ENCODE peak calls at places on chromosomes 2 and 18, in seven cellular contexts. F is MCF 10A, G is BE2C, U is fibroblast of the aortic adventitia, W is AG09309, D is dorsolateral prefrontal cortex, T is OCI-LY7. R is an unnamed sample.
A peak's percentile ranks its signal among the peaks of the same experiment; 100 is the strongest.

GRCh38 chr2:109438146-109438545 is 175.6 kb downstream of the SEPTIN10 start:
- DNase-seq in F (no peak), G (no peak), U (no peak), W (no peak), D (no peak), T (no peak), R (no peak)

GRCh38 chr2:186068154-186068826 is 329.7 kb downstream of the FSIP2 start:
- DNase-seq in F (no peak), G (peak; percentile 82), U (peak; percentile 1), W (no peak), D (no peak), T (no peak), R (no peak)

GRCh38 chr2:235432741-235433520 is 60.9 kb upstream of the AGAP1 start:
- DNase-seq in F (no peak), G (no peak), U (no peak), W (no peak), D (no peak), T (no peak), R (no peak)

GRCh38 chr2:138814123-138814883 is 34.1 kb upstream of the NXPH2 start:
- DNase-seq in F (peak; percentile 22), G (no peak), U (no peak), W (no peak), D (no peak), T (no peak), R (no peak)

GRCh38 chr18:56052202-56052601 is 464.2 kb upstream of the TCF4 start:
- DNase-seq in F (no peak), G (no peak), U (no peak), W (no peak), D (no peak), T (no peak), R (no peak)

GRCh38 chr2:204317640-204318039 is 227.6 kb upstream of the PARD3B start:
- DNase-seq in F (no peak), G (no peak), U (no peak), W (no peak), D (no peak), T (no peak), R (no peak)

GRCh38 chr2:5230879-5231278 is 461.3 kb upstream of the SOX11 start:
- DNase-seq in F (no peak), G (no peak), U (no peak), W (no peak), D (no peak), T (no peak), R (no peak)

GRCh38 chr2:234670052-234670451 is 173.2 kb upstream of the ARL4C start:
- DNase-seq in F (peak; percentile 85), G (no peak), U (peak; percentile 88), W (peak; percentile 57), D (no peak), T (no peak), R (no peak)

GRCh38 chr2:238947920-238948710 is 100.2 kb downstream of the TWIST2 start:
- DNase-seq in F (peak; percentile 87), G (no peak), U (peak; percentile 87), W (peak; percentile 70), D (peak; percentile 4), T (no peak), R (peak; percentile 14)

GRCh38 chr2:126901459-126901858 is 2.8 kb downstream of the TEX51 start:
- DNase-seq in F (no peak), G (no peak), U (no peak), W (no peak), D (no peak), T (no peak), R (no peak)

GRCh38 chr2:171485116-171485515 is 37.2 kb upstream of the CYBRD1 start:
- DNase-seq in F (no peak), G (no peak), U (no peak), W (no peak), D (no peak), T (no peak), R (no peak)

GRCh38 chr2:28717339-28717758 is 34.3 kb upstream of the PPP1CB start:
- DNase-seq in F (peak; percentile 91), G (no peak), U (peak; percentile 88), W (no peak), D (peak; percentile 38), T (no peak), R (peak; percentile 32)

GRCh38 chr2:171281116-171281515 is 120.4 kb upstream of the TLK1 start:
- DNase-seq in F (no peak), G (no peak), U (no peak), W (no peak), D (no peak), T (no peak), R (no peak)

GRCh38 chr2:241885701-241886643 is 16.4 kb downstream of the RTP5 start:
- DNase-seq in F (no peak), G (peak; percentile 16), U (no peak), W (no peak), D (no peak), T (no peak), R (no peak)

GRCh38 chr2:70091364-70091763 is 4.1 kb downstream of the PCBP1 start:
- DNase-seq in F (no peak), G (no peak), U (no peak), W (no peak), D (no peak), T (no peak), R (no peak)

GRCh38 chr2:237978058-237978712 is 11.4 kb downstream of the UBE2F start:
- DNase-seq in F (no peak), G (peak; percentile 83), U (peak; percentile 61), W (no peak), D (peak; percentile 67), T (peak; percentile 6), R (no peak)

GRCh38 chr2:98027955-98028593 is 32.3 kb upstream of the TMEM131 start:
- DNase-seq in F (no peak), G (no peak), U (peak; percentile 87), W (peak; percentile 29), D (no peak), T (no peak), R (no peak)

DNA sequence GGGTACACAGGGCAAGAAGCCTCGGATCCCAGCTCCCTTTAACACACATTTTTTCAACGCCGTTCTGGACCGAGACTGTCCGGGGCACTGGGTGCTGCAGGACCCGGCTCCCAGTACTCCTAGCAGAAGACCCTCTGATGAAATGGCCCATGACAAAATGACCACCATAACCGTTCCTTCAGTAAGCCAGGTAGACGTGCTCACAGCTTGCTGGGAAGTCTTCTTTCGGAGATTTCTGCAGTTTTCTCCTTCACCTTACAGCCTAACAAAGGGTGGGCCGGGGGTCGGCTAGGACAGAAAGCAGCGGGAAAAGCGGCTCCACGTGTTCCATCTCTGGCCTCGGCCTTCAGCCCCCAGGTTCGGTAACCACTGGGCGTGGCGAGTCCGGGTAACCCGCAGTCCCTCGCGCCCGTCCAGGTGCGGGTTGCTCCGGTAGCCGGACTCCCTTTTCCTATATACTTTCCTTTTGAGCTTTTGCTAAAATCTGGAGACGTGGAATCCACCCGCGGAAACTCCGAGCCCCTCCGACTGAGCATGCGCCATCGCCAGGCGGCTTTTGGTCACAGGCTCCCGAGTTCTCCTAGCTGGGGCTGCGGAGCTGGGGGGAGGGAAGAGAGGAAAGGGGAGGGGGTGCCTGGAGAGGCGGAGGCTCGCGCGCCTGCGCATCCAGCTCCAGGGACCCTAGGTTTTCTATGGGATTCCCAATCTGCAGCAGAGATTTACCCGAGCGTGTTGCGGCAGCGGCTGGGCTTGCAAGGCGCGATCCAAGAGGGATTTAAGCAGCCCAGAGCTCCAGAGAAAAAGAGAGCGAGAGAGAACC is at the start of gene VSNL1:
- DNase-seq in F (peak; percentile 94), G (peak; percentile 87), U (peak; percentile 77), W (no peak), D (peak; percentile 86), T (no peak), R (no peak)
- TF ChIP-seq CTCF in F (no peak), G (no peak), U (no peak), W (peak; percentile 5), D (no peak), T (no peak), R (no peak)

GRCh38 chr2:25257931-25258771 is 83.6 kb downstream of the DNMT3A start:
- DNase-seq in F (no peak), G (no peak), U (no peak), W (no peak), D (no peak), T (no peak), R (no peak)
- TF ChIP-seq CTCF in F (no peak), G (peak; percentile 35), U (peak; percentile 5), W (no peak), D (no peak), T (peak; percentile 31), R (no peak)

GRCh38 chr2:225275443-225275842 is 124.1 kb upstream of the NYAP2 start:
- DNase-seq in F (no peak), G (no peak), U (no peak), W (no peak), D (no peak), T (no peak), R (no peak)

GRCh38 chr2:225274751-225275150 is 124.8 kb upstream of the NYAP2 start:
- DNase-seq in F (peak; percentile 91), G (peak; percentile 71), U (peak; percentile 57), W (no peak), D (no peak), T (peak; percentile 46), R (no peak)

GRCh38 chr2:225272173-225272572 is 127.3 kb upstream of the NYAP2 start:
- DNase-seq in F (peak; percentile 94), G (no peak), U (no peak), W (no peak), D (no peak), T (no peak), R (no peak)

GRCh38 chr2:225270053-225270452 is 129.5 kb upstream of the NYAP2 start:
- DNase-seq in F (no peak), G (no peak), U (no peak), W (no peak), D (no peak), T (peak; percentile 74), R (no peak)

GRCh38 chr2:225270861-225271260 is 128.6 kb upstream of the NYAP2 start:
- DNase-seq in F (peak; percentile 94), G (peak; percentile 64), U (peak; percentile 46), W (no peak), D (no peak), T (peak; percentile 92), R (no peak)
- TF ChIP-seq CTCF in F (peak; percentile 5), G (peak; percentile 49), U (no peak), W (no peak), D (no peak), T (peak; percentile 38), R (no peak)

GRCh38 chr2:46772500-46772899 is 143.1 kb downstream of the MCFD2 start:
- DNase-seq in F (no peak), G (no peak), U (no peak), W (no peak), D (no peak), T (no peak), R (no peak)

GRCh38 chr2:46767706-46768105 is 147.9 kb downstream of the MCFD2 start:
- DNase-seq in F (no peak), G (no peak), U (no peak), W (no peak), D (no peak), T (no peak), R (no peak)

GRCh38 chr2:46770622-46771021 is 145.0 kb downstream of the MCFD2 start:
- DNase-seq in F (no peak), G (no peak), U (peak; percentile 88), W (peak; percentile 65), D (no peak), T (no peak), R (no peak)

GRCh38 chr2:46771309-46771708 is 144.3 kb downstream of the MCFD2 start:
- DNase-seq in F (no peak), G (no peak), U (no peak), W (no peak), D (no peak), T (no peak), R (no peak)

DNA sequence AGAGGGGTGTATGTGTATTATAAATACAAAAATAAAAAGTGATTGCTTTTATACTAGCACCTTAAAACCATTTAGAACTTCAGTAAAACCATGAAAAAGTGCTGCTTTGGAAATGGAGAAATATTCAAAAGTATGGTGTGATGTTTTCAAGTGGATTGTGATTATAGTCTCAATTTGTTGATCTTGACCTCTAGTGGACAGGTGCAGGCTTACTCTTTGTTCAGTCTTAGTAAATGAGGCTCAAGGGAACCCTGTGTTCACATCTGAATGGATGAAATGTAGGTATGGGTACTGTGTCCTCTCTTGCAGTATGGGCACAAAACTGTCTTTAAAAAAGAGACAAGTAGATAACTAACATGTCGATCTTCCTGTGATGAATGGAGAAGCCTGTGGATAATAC is 145.8 kb downstream of the MCFD2 start:
- DNase-seq in F (no peak), G (no peak), U (no peak), W (no peak), D (no peak), T (peak; percentile 10), R (no peak)
- TF ChIP-seq CTCF in F (peak; percentile 11), G (peak; percentile 21), U (peak; percentile 36), W (no peak), D (no peak), T (peak; percentile 58), R (no peak)

R was measured in omental fat pad.